ENCODE peak calls at places on chromosomes 7 and 10, in six cellular contexts. One of them, this sample, is unnamed.

GRCh38 chr7:151459726-151460473 is 20.0 kb upstream of the CRYGN start:
- DNase-seq in CD8-positive, alpha-beta memory T cell: no peak
- DNase-seq in upper lobe of right lung: peak; percentile 81
- DNase-seq in Caco-2: peak; percentile 90
- DNase-seq in foreskin fibroblast: peak; percentile 94
- DNase-seq in psoas muscle: peak; percentile 90
- DNase-seq in this sample: peak; percentile 82

GRCh38 chr10:98886686-98887085 is 349.0 kb downstream of the HPSE2 start:
- DNase-seq in CD8-positive, alpha-beta memory T cell: no peak
- DNase-seq in Caco-2: no peak
- DNase-seq in upper lobe of right lung: no peak
- DNase-seq in psoas muscle: no peak
- DNase-seq in foreskin fibroblast: peak; percentile 26
- DNase-seq in this sample: peak; percentile 16

GRCh38 chr10:131132681-131133080 is 178.8 kb downstream of the TCERG1L start:
- DNase-seq in CD8-positive, alpha-beta memory T cell: no peak
- DNase-seq in Caco-2: no peak
- DNase-seq in upper lobe of right lung: no peak
- DNase-seq in psoas muscle: no peak
- DNase-seq in foreskin fibroblast: no peak
- DNase-seq in this sample: no peak

GRCh38 chr7:22613466-22613865 is 113.5 kb upstream of the STEAP1B start:
- DNase-seq in psoas muscle: no peak
- DNase-seq in CD8-positive, alpha-beta memory T cell: no peak
- DNase-seq in Caco-2: no peak
- DNase-seq in upper lobe of right lung: no peak
- DNase-seq in foreskin fibroblast: no peak
- DNase-seq in this sample: no peak

GRCh38 chr10:110682348-110682747 is 38.2 kb downstream of the RBM20 start:
- DNase-seq in foreskin fibroblast: no peak
- DNase-seq in psoas muscle: no peak
- DNase-seq in Caco-2: no peak
- DNase-seq in upper lobe of right lung: no peak
- DNase-seq in CD8-positive, alpha-beta memory T cell: no peak
- DNase-seq in this sample: no peak

GRCh38 chr7:113421696-113422330 is 303.5 kb upstream of the SMIM30 start:
- DNase-seq in upper lobe of right lung: peak; percentile 76
- DNase-seq in foreskin fibroblast: peak; percentile 54
- DNase-seq in Caco-2: peak; percentile 84
- DNase-seq in CD8-positive, alpha-beta memory T cell: peak; percentile 53
- DNase-seq in psoas muscle: peak; percentile 63
- DNase-seq in this sample: peak; percentile 77

GRCh38 chr7:47239927-47240570 is 341.9 kb downstream of the TNS3 start:
- DNase-seq in psoas muscle: no peak
- DNase-seq in CD8-positive, alpha-beta memory T cell: no peak
- DNase-seq in Caco-2: no peak
- DNase-seq in upper lobe of right lung: no peak
- DNase-seq in foreskin fibroblast: no peak
- DNase-seq in this sample: no peak

GRCh38 chr7:130086938-130087337 is 16.6 kb downstream of the KLHDC10 start:
- DNase-seq in upper lobe of right lung: no peak
- DNase-seq in Caco-2: no peak
- DNase-seq in CD8-positive, alpha-beta memory T cell: no peak
- DNase-seq in foreskin fibroblast: no peak
- DNase-seq in psoas muscle: no peak
- DNase-seq in this sample: no peak

GRCh38 chr7:27237735-27238334 is 4.8 kb upstream of the EVX1 start:
- DNase-seq in foreskin fibroblast: peak; percentile 43
- DNase-seq in psoas muscle: no peak
- DNase-seq in Caco-2: no peak
- DNase-seq in upper lobe of right lung: no peak
- DNase-seq in CD8-positive, alpha-beta memory T cell: no peak
- DNase-seq in this sample: no peak

GRCh38 chr7:47194516-47194915 is 387.4 kb downstream of the TNS3 start:
- DNase-seq in psoas muscle: no peak
- DNase-seq in upper lobe of right lung: no peak
- DNase-seq in Caco-2: no peak
- DNase-seq in foreskin fibroblast: no peak
- DNase-seq in CD8-positive, alpha-beta memory T cell: no peak
- DNase-seq in this sample: no peak

GRCh38 chr10:49592726-49593563 is 17.2 kb upstream of the SLC18A3 start:
- DNase-seq in CD8-positive, alpha-beta memory T cell: peak; percentile 11
- DNase-seq in Caco-2: peak; percentile 87
- DNase-seq in foreskin fibroblast: no peak
- DNase-seq in psoas muscle: no peak
- DNase-seq in upper lobe of right lung: no peak
- DNase-seq in this sample: no peak

GRCh38 chr7:98811299-98811698 is 58.5 kb downstream of the TMEM130 start:
- DNase-seq in foreskin fibroblast: no peak
- DNase-seq in Caco-2: no peak
- DNase-seq in upper lobe of right lung: no peak
- DNase-seq in psoas muscle: no peak
- DNase-seq in CD8-positive, alpha-beta memory T cell: no peak
- DNase-seq in this sample: no peak

GRCh38 chr10:3887404-3887803 is 102.4 kb upstream of the KLF6 start:
- DNase-seq in foreskin fibroblast: no peak
- DNase-seq in Caco-2: peak; percentile 26
- DNase-seq in CD8-positive, alpha-beta memory T cell: no peak
- DNase-seq in upper lobe of right lung: no peak
- DNase-seq in psoas muscle: no peak
- DNase-seq in this sample: no peak

GRCh38 chr10:34627331-34627730 is 187.8 kb downstream of the PARD3 start:
- DNase-seq in upper lobe of right lung: no peak
- DNase-seq in CD8-positive, alpha-beta memory T cell: no peak
- DNase-seq in foreskin fibroblast: no peak
- DNase-seq in Caco-2: no peak
- DNase-seq in psoas muscle: no peak
- DNase-seq in this sample: no peak

GRCh38 chr10:132938472-132939329 is 3.7 kb downstream of the CFAP46 start:
- DNase-seq in upper lobe of right lung: peak; percentile 50
- DNase-seq in CD8-positive, alpha-beta memory T cell: no peak
- DNase-seq in psoas muscle: no peak
- DNase-seq in foreskin fibroblast: peak; percentile 36
- DNase-seq in Caco-2: peak; percentile 83
- DNase-seq in this sample: no peak

GRCh38 chr7:18698258-18698734 is 202.7 kb downstream of the HDAC9 start:
- DNase-seq in upper lobe of right lung: no peak
- DNase-seq in psoas muscle: no peak
- DNase-seq in Caco-2: no peak
- DNase-seq in foreskin fibroblast: no peak
- DNase-seq in CD8-positive, alpha-beta memory T cell: no peak
- DNase-seq in this sample: no peak

GRCh38 chr10:1183033-1183396 is 126.8 kb downstream of the WDR37 start:
- DNase-seq in Caco-2: peak; percentile 33
- DNase-seq in CD8-positive, alpha-beta memory T cell: no peak
- DNase-seq in foreskin fibroblast: no peak
- DNase-seq in psoas muscle: no peak
- DNase-seq in upper lobe of right lung: peak; percentile 53
- DNase-seq in this sample: no peak

GRCh38 chr7:56079450-56080185 is 13.1 kb downstream of the PHKG1 start:
- DNase-seq in psoas muscle: peak; percentile 96
- DNase-seq in CD8-positive, alpha-beta memory T cell: no peak
- DNase-seq in upper lobe of right lung: peak; percentile 71
- DNase-seq in Caco-2: no peak
- DNase-seq in foreskin fibroblast: peak; percentile 83
- DNase-seq in this sample: peak; percentile 56

GRCh38 chr7:44631458-44632115 is 25.2 kb downstream of the OGDH start:
- DNase-seq in Caco-2: no peak
- DNase-seq in upper lobe of right lung: no peak
- DNase-seq in CD8-positive, alpha-beta memory T cell: peak; percentile 77
- DNase-seq in psoas muscle: no peak
- DNase-seq in foreskin fibroblast: no peak
- DNase-seq in this sample: no peak

GRCh38 chr7:55179897-55180682 is 161.3 kb downstream of the EGFR start:
- DNase-seq in Caco-2: no peak
- DNase-seq in foreskin fibroblast: no peak
- DNase-seq in psoas muscle: no peak
- DNase-seq in upper lobe of right lung: no peak
- DNase-seq in CD8-positive, alpha-beta memory T cell: no peak
- DNase-seq in this sample: no peak

GRCh38 chr10:69685426-69685801 is 55.4 kb downstream of the FAM241B start:
- DNase-seq in CD8-positive, alpha-beta memory T cell: no peak
- DNase-seq in foreskin fibroblast: no peak
- DNase-seq in psoas muscle: no peak
- DNase-seq in upper lobe of right lung: no peak
- DNase-seq in Caco-2: no peak
- DNase-seq in this sample: no peak

GRCh38 chr10:102004376-102004775 is 51.6 kb downstream of the ARMH3 start:
- DNase-seq in upper lobe of right lung: no peak
- DNase-seq in foreskin fibroblast: peak; percentile 57
- DNase-seq in CD8-positive, alpha-beta memory T cell: no peak
- DNase-seq in Caco-2: no peak
- DNase-seq in psoas muscle: no peak
- DNase-seq in this sample: no peak

GRCh38 chr7:128845987-128846386 is 15.8 kb downstream of the FLNC start:
- DNase-seq in Caco-2: no peak
- DNase-seq in upper lobe of right lung: no peak
- DNase-seq in psoas muscle: no peak
- DNase-seq in CD8-positive, alpha-beta memory T cell: no peak
- DNase-seq in foreskin fibroblast: no peak
- DNase-seq in this sample: no peak

GRCh38 chr7:66682350-66683093 is 53.8 kb downstream of the KCTD7 start:
- DNase-seq in upper lobe of right lung: no peak
- DNase-seq in foreskin fibroblast: peak; percentile 52
- DNase-seq in Caco-2: peak; percentile 28
- DNase-seq in CD8-positive, alpha-beta memory T cell: no peak
- DNase-seq in psoas muscle: peak; percentile 63
- DNase-seq in this sample: no peak

GRCh38 chr10:88540355-88540754 is 42.8 kb downstream of the RNLS start:
- DNase-seq in foreskin fibroblast: no peak
- DNase-seq in psoas muscle: no peak
- DNase-seq in upper lobe of right lung: no peak
- DNase-seq in Caco-2: no peak
- DNase-seq in CD8-positive, alpha-beta memory T cell: no peak
- DNase-seq in this sample: no peak

GRCh38 chr10:35394411-35394851 is 58.1 kb downstream of the CCNY start:
- DNase-seq in upper lobe of right lung: peak; percentile 73
- DNase-seq in CD8-positive, alpha-beta memory T cell: no peak
- DNase-seq in Caco-2: no peak
- DNase-seq in psoas muscle: no peak
- DNase-seq in foreskin fibroblast: no peak
- DNase-seq in this sample: no peak

GRCh38 chr10:103454026-103454425 is 1.9 kb upstream of the CALHM2 start:
- DNase-seq in Caco-2: no peak
- DNase-seq in psoas muscle: peak; percentile 50
- DNase-seq in foreskin fibroblast: no peak
- DNase-seq in CD8-positive, alpha-beta memory T cell: no peak
- DNase-seq in upper lobe of right lung: no peak
- DNase-seq in this sample: no peak

GRCh38 chr10:103451871-103452713 is at the start of gene CALHM2:
- DNase-seq in Caco-2: peak; percentile 58
- DNase-seq in upper lobe of right lung: peak; percentile 82
- DNase-seq in foreskin fibroblast: peak; percentile 41
- DNase-seq in psoas muscle: peak; percentile 82
- DNase-seq in CD8-positive, alpha-beta memory T cell: peak; percentile 31
- DNase-seq in this sample: no peak

GRCh38 chr10:103451091-103451801 is 924 bp downstream of the CALHM2 start:
- DNase-seq in psoas muscle: peak; percentile 85
- DNase-seq in CD8-positive, alpha-beta memory T cell: peak; percentile 45
- DNase-seq in Caco-2: no peak
- DNase-seq in upper lobe of right lung: peak; percentile 82
- DNase-seq in foreskin fibroblast: peak; percentile 71
- DNase-seq in this sample: peak; percentile 53

GRCh38 chr10:103455235-103455634 is 3.1 kb upstream of the CALHM2 start:
- DNase-seq in upper lobe of right lung: no peak
- DNase-seq in foreskin fibroblast: no peak
- DNase-seq in CD8-positive, alpha-beta memory T cell: no peak
- DNase-seq in psoas muscle: peak; percentile 38
- DNase-seq in Caco-2: no peak
- DNase-seq in this sample: no peak

GRCh38 chr10:103452714-103453230 is 602 bp upstream of the CALHM2 start:
- DNase-seq in upper lobe of right lung: no peak
- DNase-seq in Caco-2: no peak
- DNase-seq in foreskin fibroblast: no peak
- DNase-seq in CD8-positive, alpha-beta memory T cell: no peak
- DNase-seq in psoas muscle: peak; percentile 39
- DNase-seq in this sample: no peak
- H3K4me3 ChIP-seq in upper lobe of right lung: peak overlapping the region; percentile 90
- H3K4me3 ChIP-seq in Caco-2: peak overlapping the region; percentile 30
- H3K4me3 ChIP-seq in foreskin fibroblast: peak overlapping the region; percentile 90
- H3K4me3 ChIP-seq in CD8-positive, alpha-beta memory T cell: peak overlapping the region; percentile 78
- H3K4me3 ChIP-seq in psoas muscle: peak overlapping the region; percentile 74
- H3K4me3 ChIP-seq in this sample: peak overlapping the region; percentile 64

GRCh38 chr10:20954519-20954918 is 57.4 kb upstream of the NEBL start:
- DNase-seq in CD8-positive, alpha-beta memory T cell: no peak
- DNase-seq in psoas muscle: no peak
- DNase-seq in Caco-2: no peak
- DNase-seq in upper lobe of right lung: no peak
- DNase-seq in foreskin fibroblast: no peak
- DNase-seq in this sample: no peak
- H3K4me3 ChIP-seq in CD8-positive, alpha-beta memory T cell: no peak overlapping the region
- H3K4me3 ChIP-seq in psoas muscle: no peak overlapping the region
- H3K4me3 ChIP-seq in Caco-2: no peak overlapping the region
- H3K4me3 ChIP-seq in upper lobe of right lung: no peak overlapping the region
- H3K4me3 ChIP-seq in foreskin fibroblast: no peak overlapping the region
- H3K4me3 ChIP-seq in this sample: no peak overlapping the region

DNA sequence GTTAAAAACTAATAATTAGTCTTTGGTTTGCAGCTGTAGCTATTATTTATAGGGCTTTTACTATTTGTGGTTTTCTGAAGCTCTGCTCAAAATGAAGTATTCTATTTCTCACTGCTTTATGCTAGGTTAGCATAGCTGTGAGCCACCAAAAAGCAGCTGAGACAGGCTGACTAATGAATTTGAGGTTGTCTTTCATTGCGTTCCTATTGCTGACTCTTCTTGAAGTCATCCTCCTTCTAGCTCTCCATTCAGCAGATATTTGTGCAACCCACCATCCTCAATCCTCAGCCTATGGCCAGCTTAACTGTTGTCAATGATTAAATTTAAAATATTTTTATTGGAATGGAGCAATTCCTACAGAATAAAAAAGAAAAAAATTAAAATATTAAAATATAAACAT is 2.1 kb upstream of the RALA start:
- DNase-seq in Caco-2: no peak
- DNase-seq in upper lobe of right lung: no peak
- DNase-seq in psoas muscle: no peak
- DNase-seq in foreskin fibroblast: peak; percentile 92
- DNase-seq in CD8-positive, alpha-beta memory T cell: no peak
- DNase-seq in this sample: peak; percentile 43
- H3K4me3 ChIP-seq in Caco-2: no peak overlapping the region
- H3K4me3 ChIP-seq in upper lobe of right lung: no peak overlapping the region
- H3K4me3 ChIP-seq in psoas muscle: no peak overlapping the region
- H3K4me3 ChIP-seq in foreskin fibroblast: no peak overlapping the region
- H3K4me3 ChIP-seq in CD8-positive, alpha-beta memory T cell: no peak overlapping the region
- H3K4me3 ChIP-seq in this sample: no peak overlapping the region

DNA sequence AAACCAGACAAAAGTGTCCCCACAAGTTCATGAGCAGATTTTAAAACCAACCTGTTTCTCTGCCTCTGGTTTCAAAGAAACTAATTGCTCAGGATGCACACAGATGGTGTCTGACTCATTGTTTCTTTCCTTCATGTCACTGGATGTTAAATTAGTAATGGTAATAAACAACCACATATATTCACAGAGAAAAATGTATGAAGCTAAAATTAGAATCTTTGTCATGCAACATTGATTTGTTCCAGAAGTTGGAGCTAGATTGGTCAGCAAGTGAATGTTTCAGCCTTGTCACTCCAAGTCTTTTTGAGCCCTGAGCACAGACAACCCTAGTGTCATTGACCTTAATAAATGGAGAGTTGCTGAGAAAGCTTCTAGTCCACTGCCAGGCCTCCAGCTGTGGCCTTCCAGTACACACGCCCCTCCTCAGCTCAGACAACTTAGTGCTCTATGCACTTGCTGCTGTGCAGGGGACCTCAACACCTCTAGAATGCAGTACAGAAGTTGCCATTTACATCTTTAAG is 175.9 kb downstream of the CCDC71L start:
- DNase-seq in upper lobe of right lung: no peak
- DNase-seq in CD8-positive, alpha-beta memory T cell: no peak
- DNase-seq in psoas muscle: no peak
- DNase-seq in foreskin fibroblast: peak; percentile 80
- DNase-seq in Caco-2: no peak
- DNase-seq in this sample: peak; percentile 73
- H3K4me3 ChIP-seq in upper lobe of right lung: no peak overlapping the region
- H3K4me3 ChIP-seq in CD8-positive, alpha-beta memory T cell: no peak overlapping the region
- H3K4me3 ChIP-seq in psoas muscle: no peak overlapping the region
- H3K4me3 ChIP-seq in foreskin fibroblast: peak overlapping the region; percentile 4
- H3K4me3 ChIP-seq in Caco-2: no peak overlapping the region
- H3K4me3 ChIP-seq in this sample: no peak overlapping the region